ENCODE peak calls at places on chromosomes 4 and X, in nine cellular contexts. C is adrenal gland, Q is GM23248, D is aorta, X is GM23338, F is coronary artery, O is WERI-Rb-1, L is mesendoderm, W is astrocyte. B is an unnamed sample.

GRCh38 chrX:25206761-25207160 is 191.0 kb upstream of the ARX start:
- DNase-seq in C (no peak), Q (peak), D (no peak), X (no peak), F (no peak), O (no peak), L (peak), W (peak), B (no peak)

GRCh38 chr4:137650051-137650450 is 117.8 kb upstream of the PCDH18 start:
- DNase-seq in C (no peak), Q (no peak), D (no peak), X (no peak), F (no peak), O (no peak), L (no peak), W (no peak), B (no peak)

GRCh38 chrX:526295-527224 is 104.0 kb upstream of the SHOX start:
- DNase-seq in C (no peak), Q (no peak), D (no peak), X (peak), F (no peak), O (no peak), L (no peak), W (no peak), B (no peak)

GRCh38 chr4:138802499-138802898 is 213.1 kb upstream of the NOCT start:
- DNase-seq in C (no peak), Q (no peak), D (no peak), X (no peak), F (no peak), O (no peak), L (no peak), W (peak), B (no peak)

GRCh38 chrX:120334137-120334536 is 22.9 kb upstream of the TMEM255A start:
- DNase-seq in C (no peak), Q (no peak), D (no peak), X (no peak), F (no peak), O (no peak), L (peak), W (no peak), B (no peak)

GRCh38 chr4:16938641-16939040 is 40.2 kb upstream of the LDB2 start:
- DNase-seq in C (no peak), Q (no peak), D (no peak), X (no peak), F (no peak), O (no peak), L (no peak), W (no peak), B (no peak)

GRCh38 chr4:67697860-67698655 is 2.9 kb downstream of the UBA6 start:
- DNase-seq in C (no peak), Q (no peak), D (no peak), X (no peak), F (no peak), O (no peak), L (no peak), W (no peak), B (no peak)

GRCh38 chr4:6452897-6453687 is 19.3 kb downstream of the PPP2R2C start:
- DNase-seq in C (no peak), Q (no peak), D (peak), X (no peak), F (no peak), O (no peak), L (no peak), W (no peak), B (no peak)

GRCh38 chr4:177480796-177481195 is 38.6 kb upstream of the AGA start:
- DNase-seq in C (no peak), Q (peak), D (no peak), X (no peak), F (no peak), O (no peak), L (no peak), W (peak), B (peak)

GRCh38 chrX:30690330-30690729 is 37.1 kb downstream of the GK start:
- DNase-seq in C (no peak), Q (peak), D (no peak), X (peak), F (no peak), O (no peak), L (no peak), W (peak), B (no peak)

GRCh38 chr4:121950212-121950679 is 1.6 kb downstream of the TRPC3 start:
- DNase-seq in C (peak), Q (peak), D (peak), X (peak), F (peak), O (peak), L (peak), W (peak), B (no peak)

GRCh38 chr4:136873555-136873954 is 658.7 kb downstream of the PCDH18 start:
- DNase-seq in C (no peak), Q (no peak), D (no peak), X (no peak), F (no peak), O (no peak), L (peak), W (no peak), B (no peak)

GRCh38 chrX:11470231-11470630 is 177.0 kb downstream of the AMELX start:
- DNase-seq in C (no peak), Q (peak), D (no peak), X (no peak), F (no peak), O (no peak), L (no peak), W (peak), B (peak)

GRCh38 chrX:122866527-122866926 is 317.6 kb upstream of the GRIA3 start:
- DNase-seq in C (no peak), Q (peak), D (no peak), X (no peak), F (no peak), O (no peak), L (no peak), W (peak), B (peak)

GRCh38 chr4:6608758-6609414 is 31.6 kb upstream of the MRFAP1 start:
- DNase-seq in C (peak), Q (no peak), D (no peak), X (peak), F (no peak), O (peak), L (peak), W (no peak), B (no peak)

GRCh38 chrX:21738145-21738949 is 19.6 kb downstream of the SMPX start:
- DNase-seq in C (no peak), Q (no peak), D (no peak), X (peak), F (no peak), O (peak), L (peak), W (no peak), B (no peak)

GRCh38 chr4:36286481-36286871 is 5.1 kb downstream of the DTHD1 start:
- DNase-seq in C (no peak), Q (no peak), D (no peak), X (no peak), F (no peak), O (no peak), L (no peak), W (no peak), B (no peak)

GRCh38 chr4:26782168-26782829 is 78.3 kb upstream of the STIM2 start:
- DNase-seq in C (no peak), Q (no peak), D (no peak), X (no peak), F (no peak), O (no peak), L (no peak), W (no peak), B (no peak)

GRCh38 chrX:109890910-109891502 is 111.9 kb upstream of the TMEM164 start:
- DNase-seq in C (peak), Q (peak), D (no peak), X (peak), F (no peak), O (peak), L (peak), W (peak), B (no peak)

GRCh38 chr4:2302387-2303119 is 40.6 kb upstream of the MXD4 start:
- DNase-seq in C (no peak), Q (no peak), D (peak), X (no peak), F (no peak), O (no peak), L (no peak), W (no peak), B (no peak)

GRCh38 chrX:103687073-103687695 is 685 bp upstream of the MORF4L2 start:
- DNase-seq in C (peak), Q (peak), D (peak), X (no peak), F (peak), O (peak), L (no peak), W (peak), B (peak)

GRCh38 chrX:44244008-44244407 is 99.5 kb downstream of the EFHC2 start:
- DNase-seq in C (no peak), Q (peak), D (no peak), X (peak), F (no peak), O (no peak), L (peak), W (peak), B (no peak)

GRCh38 chr4:141815646-141816045 is 179.3 kb downstream of the IL15 start:
- DNase-seq in C (no peak), Q (no peak), D (no peak), X (no peak), F (no peak), O (peak), L (no peak), W (no peak), B (no peak)

GRCh38 chr4:87506974-87507701 is 22.0 kb downstream of the SPARCL1 start:
- DNase-seq in C (no peak), Q (peak), D (no peak), X (no peak), F (no peak), O (no peak), L (peak), W (peak), B (peak)

GRCh38 chr4:67126115-67126514 is 419.2 kb downstream of the CENPC start:
- DNase-seq in C (no peak), Q (no peak), D (no peak), X (no peak), F (no peak), O (no peak), L (no peak), W (peak), B (no peak)

GRCh38 chr4:72899621-72900020 is 169.9 kb downstream of the COX18 start:
- DNase-seq in C (no peak), Q (no peak), D (no peak), X (peak), F (no peak), O (no peak), L (peak), W (no peak), B (no peak)

GRCh38 chr4:14897217-14897616 is 105.1 kb upstream of the CPEB2 start:
- DNase-seq in C (no peak), Q (peak), D (no peak), X (no peak), F (no peak), O (no peak), L (no peak), W (no peak), B (no peak)

GRCh38 chrX:129682979-129683378 is 28.2 kb upstream of the APLN start:
- DNase-seq in C (no peak), Q (no peak), D (no peak), X (no peak), F (peak), O (no peak), L (no peak), W (no peak), B (no peak)

GRCh38 chr4:122012735-122013134 is 60.9 kb upstream of the TRPC3 start:
- DNase-seq in C (no peak), Q (peak), D (no peak), X (no peak), F (no peak), O (no peak), L (no peak), W (peak), B (no peak)

GRCh38 chr4:127250577-127250976 is 382.2 kb upstream of the INTU start:
- DNase-seq in C (no peak), Q (no peak), D (no peak), X (no peak), F (no peak), O (no peak), L (no peak), W (no peak), B (no peak)

GRCh38 chr4:166459616-166460015 is 586.6 kb downstream of the TLL1 start:
- DNase-seq in C (no peak), Q (no peak), D (no peak), X (no peak), F (no peak), O (no peak), L (no peak), W (no peak), B (no peak)

GRCh38 chrX:2875798-2876399 is 47.2 kb downstream of the GYG2 start:
- DNase-seq in C (no peak), Q (peak), D (no peak), X (peak), F (no peak), O (no peak), L (no peak), W (no peak), B (no peak)

GRCh38 chrX:96372313-96373046 is 312.2 kb upstream of the DIAPH2 start:
- DNase-seq in C (no peak), Q (peak), D (no peak), X (peak), F (no peak), O (no peak), L (peak), W (no peak), B (peak)

GRCh38 chr4:98626350-98626749 is 32.1 kb downstream of the TSPAN5 start:
- DNase-seq in C (no peak), Q (peak), D (peak), X (no peak), F (no peak), O (no peak), L (peak), W (peak), B (peak)

GRCh38 chr4:147678796-147679549 is 5.0 kb downstream of the PRMT9 start:
- DNase-seq in C (no peak), Q (no peak), D (no peak), X (peak), F (no peak), O (peak), L (peak), W (no peak), B (no peak)

GRCh38 chr4:9916346-9916745 is 105.0 kb downstream of the SLC2A9 start:
- DNase-seq in C (no peak), Q (no peak), D (no peak), X (no peak), F (no peak), O (no peak), L (no peak), W (no peak), B (no peak)

GRCh38 chrX:69600182-69600581 is 15.7 kb upstream of the EDA start:
- DNase-seq in C (no peak), Q (no peak), D (no peak), X (no peak), F (no peak), O (no peak), L (no peak), W (no peak), B (no peak)

GRCh38 chrX:149473966-149474365 is 31.1 kb downstream of the IDS start:
- DNase-seq in C (no peak), Q (no peak), D (no peak), X (no peak), F (no peak), O (no peak), L (no peak), W (no peak), B (no peak)

GRCh38 chrX:74923942-74924448 is 1.3 kb downstream of the NEXMIF start:
- DNase-seq in C (peak), Q (peak), D (peak), X (peak), F (no peak), O (no peak), L (peak), W (no peak), B (no peak)
- H3K4me3 ChIP-seq in C (peak), Q (no peak), D (no peak), X (peak), F (peak), O (no peak), L (no peak), W (peak), B (peak)

DNA sequence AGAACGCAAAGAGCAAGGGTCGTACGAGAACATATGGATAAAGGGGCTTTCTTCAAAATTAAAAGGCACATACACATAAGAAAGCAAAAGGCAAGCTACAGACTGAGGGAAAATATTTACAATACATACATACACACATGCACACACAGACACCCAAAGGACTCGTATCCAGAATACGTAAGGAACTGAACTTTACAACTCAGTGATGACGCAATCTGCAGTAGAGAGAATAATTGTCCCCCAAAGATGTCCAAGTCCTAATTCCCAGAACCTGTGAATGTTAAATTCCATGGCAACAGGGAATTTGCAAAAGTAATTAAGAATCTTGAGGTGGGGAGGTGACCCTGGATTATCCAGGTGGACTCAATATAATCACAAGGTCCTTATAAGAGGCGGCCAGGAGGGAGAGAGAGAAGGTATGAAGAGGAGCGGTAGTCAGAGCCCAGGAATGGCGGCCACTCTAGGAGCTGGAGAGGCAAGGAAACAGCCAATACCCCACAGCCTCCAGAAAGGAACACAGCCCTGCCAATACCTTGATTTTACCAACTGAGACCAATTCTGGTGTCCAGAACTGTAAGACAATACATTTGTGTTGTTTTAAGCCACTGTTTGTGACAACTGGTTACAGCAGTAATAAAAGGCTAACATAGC is 27.5 kb upstream of the STS start:
- DNase-seq in C (no peak), Q (no peak), D (no peak), X (no peak), F (no peak), O (no peak), L (no peak), W (no peak), B (no peak)
- H3K4me3 ChIP-seq in C (no peak), Q (no peak), D (no peak), X (no peak), F (no peak), O (no peak), L (no peak), W (no peak), B (no peak)

GRCh38 chr4:8198206-8198905 is 734 bp upstream of the SH3TC1 start:
- DNase-seq in C (peak), Q (no peak), D (no peak), X (no peak), F (no peak), O (no peak), L (no peak), W (no peak), B (no peak)
- H3K4me3 ChIP-seq in C (no peak), Q (no peak), D (no peak), X (no peak), F (peak), O (no peak), L (no peak), W (no peak), B (no peak)

GRCh38 chr4:153757407-153757806 is 2.4 kb downstream of the RNF175 start:
- DNase-seq in C (no peak), Q (no peak), D (no peak), X (peak), F (no peak), O (no peak), L (peak), W (peak), B (no peak)

GRCh38 chr4:153759407-153760226 is at the start of gene RNF175:
- DNase-seq in C (no peak), Q (peak), D (peak), X (peak), F (no peak), O (peak), L (peak), W (no peak), B (no peak)

GRCh38 chr4:153758688-153759406 is 977 bp downstream of the RNF175 start:
- DNase-seq in C (no peak), Q (peak), D (no peak), X (peak), F (no peak), O (no peak), L (peak), W (no peak), B (no peak)

GRCh38 chr4:153755186-153755585 is 4.6 kb downstream of the RNF175 start:
- DNase-seq in C (no peak), Q (no peak), D (no peak), X (no peak), F (no peak), O (no peak), L (no peak), W (no peak), B (no peak)

DNA sequence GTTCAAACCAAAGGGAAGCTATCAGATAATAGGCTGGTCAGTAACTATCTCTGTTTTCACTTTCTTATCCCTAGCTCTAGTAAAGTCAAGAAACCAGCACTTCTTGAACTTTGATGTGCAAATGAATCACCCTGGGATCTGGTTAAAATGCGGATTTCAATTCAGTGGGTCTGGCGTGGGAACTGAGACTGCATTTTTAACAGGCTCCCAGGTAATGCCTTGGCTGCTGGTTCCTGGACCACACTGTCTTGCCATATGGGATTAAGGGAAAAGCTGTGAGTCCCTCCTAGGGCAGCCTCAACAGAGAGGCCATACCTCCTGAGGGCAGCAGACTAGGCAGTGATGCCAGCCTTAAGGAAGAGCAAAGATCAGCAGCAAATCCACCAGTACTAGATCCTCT is 1.7 kb downstream of the RNF175 start:
- DNase-seq in C (no peak), Q (no peak), D (no peak), X (peak), F (no peak), O (no peak), L (peak), W (no peak), B (no peak)
- H3K4me3 ChIP-seq in C (no peak), Q (no peak), D (no peak), X (peak), F (no peak), O (no peak), L (no peak), W (no peak), B (no peak)

GRCh38 chr4:89641367-89641687 is 195.6 kb downstream of the SNCA start:
- DNase-seq in C (no peak), Q (no peak), D (no peak), X (no peak), F (no peak), O (no peak), L (no peak), W (no peak), B (no peak)

GRCh38 chr4:89639395-89639794 is 197.6 kb downstream of the SNCA start:
- DNase-seq in C (no peak), Q (no peak), D (no peak), X (no peak), F (no peak), O (no peak), L (no peak), W (no peak), B (no peak)

GRCh38 chr4:89645512-89645911 is 191.4 kb downstream of the SNCA start:
- DNase-seq in C (no peak), Q (no peak), D (no peak), X (no peak), F (no peak), O (no peak), L (no peak), W (no peak), B (no peak)

DNA sequence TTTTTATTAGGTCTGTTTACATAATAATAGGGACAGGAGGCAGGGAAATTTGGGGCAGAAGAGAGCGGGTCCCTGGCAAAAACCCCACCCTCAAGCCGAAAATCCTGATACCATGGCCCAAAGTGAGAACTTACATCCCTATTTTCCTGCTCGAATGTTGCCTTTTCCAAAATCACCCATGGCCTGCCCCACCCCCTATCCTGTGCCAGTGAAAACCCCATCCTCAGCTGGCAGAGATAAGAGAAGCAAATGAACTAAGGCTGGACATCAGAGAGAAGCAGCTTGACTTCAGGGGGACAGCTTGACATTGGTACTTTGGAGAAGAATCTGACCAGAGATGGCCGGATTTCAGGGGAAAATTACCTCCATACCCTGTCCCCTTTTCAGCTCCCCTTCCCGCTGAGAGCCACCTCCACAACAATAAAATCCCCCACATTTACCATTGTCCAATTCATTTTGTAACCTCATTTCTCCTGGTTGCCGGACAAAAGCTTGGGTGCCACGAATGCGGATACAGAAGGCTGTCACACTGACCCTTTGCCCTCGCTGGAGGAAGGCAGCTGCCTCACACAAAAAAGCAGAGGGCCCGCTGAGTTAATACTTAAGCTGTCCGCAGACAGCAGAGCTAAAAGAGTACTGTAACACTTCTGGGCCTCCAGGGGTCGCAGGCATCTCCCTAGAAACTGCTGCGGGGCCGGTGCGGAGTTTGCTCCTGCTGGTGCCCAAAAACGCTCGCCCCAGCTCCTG is 196.2 kb downstream of the SNCA start:
- DNase-seq in C (peak), Q (peak), D (no peak), X (peak), F (no peak), O (peak), L (peak), W (peak), B (peak)
- H3K4me3 ChIP-seq in C (no peak), Q (peak), D (no peak), X (peak), F (no peak), O (no peak), L (no peak), W (no peak), B (no peak)

GRCh38 chrX:28586291-28586690 is 955 bp upstream of the IL1RAPL1 start:
- DNase-seq in C (no peak), Q (no peak), D (no peak), X (peak), F (no peak), O (no peak), L (peak), W (peak), B (no peak)
- H3K4me3 ChIP-seq in C (no peak), Q (peak), D (peak), X (peak), F (peak), O (no peak), L (no peak), W (peak), B (peak)

B was measured in AG04449.